ENCODE peak calls at places on chromosomes 7 and 10, in four cellular contexts. Z is A549, L is Caco-2, S is psoas muscle. E is an unnamed sample. For H3K4me1, the result is how much of the 10 kb centered on the place peaks cover.

GRCh38 chr10:14839305-14839695 is 1.2 kb downstream of the HSPA14 start:
- DNase-seq in Z (peak), L (no peak), S (no peak), E (no peak)

GRCh38 chr10:17062493-17063487 is 66.8 kb downstream of the CUBN start:
- DNase-seq in Z (peak), L (no peak), S (peak), E (peak)

GRCh38 chr7:157228864-157229422 is 90.2 kb downstream of the UBE3C start:
- DNase-seq in Z (peak), L (peak), S (no peak), E (no peak)

GRCh38 chr7:94355389-94355788 is 39.3 kb upstream of the COL1A2 start:
- DNase-seq in Z (no peak), L (no peak), S (no peak), E (no peak)

GRCh38 chr7:29639887-29640600 is 76.4 kb downstream of the PRR15 start:
- DNase-seq in Z (no peak), L (no peak), S (no peak), E (no peak)

GRCh38 chr10:23067939-23068775 is 27.2 kb upstream of the MSRB2 start:
- DNase-seq in Z (peak), L (peak), S (peak), E (peak)

GRCh38 chr7:156935250-156935649 is 14.3 kb upstream of the NOM1 start:
- DNase-seq in Z (no peak), L (no peak), S (no peak), E (no peak)

GRCh38 chr7:51267169-51267568 is 49.4 kb downstream of the COBL start:
- DNase-seq in Z (no peak), L (no peak), S (no peak), E (no peak)

DNA sequence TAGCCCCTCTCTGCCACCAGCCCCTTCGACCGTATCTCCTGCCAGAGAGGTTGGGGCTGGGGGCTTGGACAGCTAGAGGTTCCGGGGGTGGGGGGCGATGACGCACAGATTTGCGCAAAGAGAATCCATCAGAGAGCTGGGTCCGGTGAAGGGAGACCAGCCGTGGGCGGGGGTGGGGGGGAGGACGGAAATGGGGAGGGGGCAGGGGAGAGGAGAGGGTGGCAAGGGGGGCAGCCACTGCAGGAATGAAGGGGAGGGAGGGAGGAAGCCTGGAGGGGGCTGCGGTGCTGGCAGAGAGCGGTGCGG is 1.2 kb upstream of the VGF start:
- DNase-seq in Z (no peak), L (no peak), S (no peak), E (no peak)
- H3K4me1 ChIP-seq in Z (half or more), L (under half), S (under half), E (under half)

GRCh38 chr10:110456523-110457091 is 41.1 kb upstream of the DUSP5 start:
- DNase-seq in Z (peak), L (peak), S (no peak), E (no peak)
- H3K4me1 ChIP-seq in Z (half or more), L (under half), S (under half), E (under half)

GRCh38 chr7:134449596-134450194 is 9.2 kb downstream of the AKR1B1 start:
- DNase-seq in Z (peak), L (no peak), S (no peak), E (peak)

GRCh38 chr7:134452419-134452827 is 6.5 kb downstream of the AKR1B1 start:
- DNase-seq in Z (no peak), L (no peak), S (no peak), E (peak)

GRCh38 chr7:134448359-134449229 is 10.3 kb downstream of the AKR1B1 start:
- DNase-seq in Z (peak), L (no peak), S (no peak), E (peak)

GRCh38 chr7:134451656-134452055 is 7.2 kb downstream of the AKR1B1 start:
- DNase-seq in Z (no peak), L (no peak), S (no peak), E (no peak)

DNA sequence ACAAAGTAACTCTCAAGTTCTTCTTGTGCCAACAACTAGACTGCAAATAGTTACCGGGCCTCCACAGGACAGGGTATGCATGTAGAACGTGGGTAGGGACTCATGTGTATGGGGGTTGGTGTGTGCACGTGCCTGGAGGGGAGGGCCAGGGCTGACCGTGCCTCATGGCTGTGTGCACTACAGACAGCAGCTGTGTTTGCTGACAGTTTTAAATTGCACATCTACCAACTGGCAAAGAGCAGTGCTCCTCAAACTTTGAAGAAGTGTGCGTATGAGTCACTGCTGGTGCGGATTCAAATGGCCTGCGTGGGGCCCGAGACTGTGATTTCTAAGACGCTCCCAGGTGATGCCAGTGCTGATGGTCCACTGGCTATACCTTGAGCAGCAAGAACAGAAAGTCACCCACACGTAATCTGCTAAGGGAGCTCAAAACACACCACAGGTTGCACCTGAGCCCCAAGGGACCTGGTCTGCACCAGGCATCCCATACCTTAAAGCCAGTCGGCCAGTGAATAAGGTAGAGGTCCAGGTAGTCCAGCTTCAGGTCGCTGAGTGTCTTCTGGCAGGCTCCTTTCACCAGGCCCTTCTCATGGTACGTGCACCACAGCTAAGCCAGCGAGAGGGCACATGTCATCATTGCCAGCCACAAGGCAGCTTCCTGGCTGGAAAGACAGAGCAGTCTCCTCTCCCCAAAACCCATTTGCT is 8.5 kb downstream of the AKR1B1 start:
- DNase-seq in Z (no peak), L (no peak), S (no peak), E (peak)
- H3K4me1 ChIP-seq in Z (half or more), L (under half), S (under half), E (under half)

GRCh38 chr10:69123747-69124557 is at the start of gene VPS26A:
- DNase-seq in Z (peak), L (peak), S (peak), E (peak)
- H3K4me1 ChIP-seq in Z (under half), L (under half), S (under half), E (under half)

GRCh38 chr7:137966636-137967142 is 35.2 kb downstream of the CREB3L2 start:
- DNase-seq in Z (no peak), L (no peak), S (no peak), E (no peak)
- H3K4me1 ChIP-seq in Z (under half), L (half or more), S (under half), E (half or more)

DNA sequence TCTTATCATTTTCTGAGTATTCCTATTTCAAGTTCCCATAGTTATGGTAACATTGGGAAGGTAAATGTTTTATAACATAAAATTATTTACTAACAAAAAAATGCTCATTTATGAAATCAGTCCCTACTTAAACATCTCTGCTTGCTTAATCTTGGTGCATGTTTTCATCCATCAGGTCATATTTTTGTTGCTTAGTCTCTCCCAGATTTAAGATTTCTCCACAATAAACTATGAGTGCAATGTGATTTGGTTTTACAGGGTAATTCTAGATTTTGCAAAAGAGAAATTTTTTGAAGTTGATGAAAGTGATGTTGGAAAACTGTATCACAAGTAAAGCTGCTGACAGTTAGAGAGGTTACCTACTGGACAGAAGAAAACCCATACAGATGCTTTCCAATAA is 28.6 kb downstream of the PIK3AP1 start:
- DNase-seq in Z (no peak), L (no peak), S (no peak), E (no peak)
- H3K4me1 ChIP-seq in Z (under half), L (under half), S (under half), E (under half)

GRCh38 chr7:96300487-96300886 is 21.4 kb downstream of the SLC25A13 start:
- DNase-seq in Z (no peak), L (no peak), S (no peak), E (no peak)
- H3K4me1 ChIP-seq in Z (under half), L (half or more), S (half or more), E (under half)

E was measured in adrenal gland.